ENCODE peak calls at places on chromosomes 6 and 20, in five cellular contexts. N is neural progenitor cell, P is epithelial cell of esophagus, B is foreskin fibroblast, A is CD14-positive monocyte. T is an unnamed sample.

GRCh38 chr6:52415917-52416628 is 4.1 kb upstream of the EFHC1 start:
- DNase-seq in A (no peak), B (peak; percentile 28), P (peak; percentile 30), N (no peak), T (no peak)

GRCh38 chr6:39861663-39862062 is 69.5 kb downstream of the DAAM2 start:
- DNase-seq in N (no peak), B (no peak), A (no peak), P (no peak), T (no peak)

GRCh38 chr20:59032713-59033059 is 551 bp upstream of the ATP5F1E start:
- DNase-seq in N (no peak), P (peak; percentile 38), B (peak; percentile 43), A (no peak), T (no peak)

GRCh38 chr6:145898376-145898775 is 65.8 kb downstream of the SHPRH start:
- DNase-seq in A (no peak), P (peak; percentile 92), N (no peak), B (no peak), T (no peak)

GRCh38 chr20:59328071-59328470 is 27.7 kb downstream of the EDN3 start:
- DNase-seq in B (no peak), A (no peak), P (no peak), N (no peak), T (no peak)

GRCh38 chr6:28734443-28734959 is 189.3 kb downstream of the TRIM27 start:
- DNase-seq in P (no peak), A (no peak), N (no peak), B (no peak), T (no peak)

GRCh38 chr20:6515261-6515660 is 252.2 kb upstream of the BMP2 start:
- DNase-seq in A (no peak), P (no peak), B (no peak), N (no peak), T (no peak)

GRCh38 chr6:100001915-100002388 is 7.9 kb upstream of the MCHR2 start:
- DNase-seq in B (peak; percentile 37), A (no peak), N (peak; percentile 68), P (peak; percentile 65), T (no peak)

GRCh38 chr6:135419162-135419561 is 78.4 kb downstream of the AHI1 start:
- DNase-seq in B (peak; percentile 75), N (no peak), P (peak; percentile 3), A (no peak), T (no peak)

GRCh38 chr20:62303049-62303326 is 191 bp downstream of the ADRM1 start:
- DNase-seq in P (no peak), N (no peak), A (no peak), B (no peak), T (no peak)

GRCh38 chr6:32046450-32047083 is 8.4 kb downstream of the CYP21A2 start:
- DNase-seq in P (no peak), N (peak; percentile 43), A (no peak), B (no peak), T (no peak)
- TF ChIP-seq CTCF in P (no peak), N (no peak), A (no peak), B (no peak), T (peak; percentile 40)

DNA sequence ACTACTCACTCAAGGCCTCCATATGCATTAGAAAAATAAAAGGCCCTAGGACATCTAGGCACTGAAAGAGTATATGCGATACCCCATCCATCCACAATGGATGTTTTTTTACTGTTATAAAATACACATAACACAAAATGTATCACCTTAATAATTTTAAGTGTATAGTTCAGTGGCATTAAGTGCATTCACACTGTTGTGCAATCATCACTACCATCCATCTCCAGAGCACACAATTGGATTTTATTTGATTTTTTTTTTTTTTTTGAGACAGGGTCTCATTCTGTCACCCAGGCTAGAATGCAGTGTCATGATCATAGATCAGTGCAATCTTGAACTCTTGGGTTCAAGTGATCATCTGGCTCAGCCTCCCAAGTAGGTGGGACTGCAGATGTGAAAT is 2.8 kb downstream of the MDC1 start:
- DNase-seq in A (no peak), N (no peak), P (no peak), B (no peak), T (no peak)
- TF ChIP-seq CTCF in A (no peak), N (no peak), P (no peak), B (no peak), T (no peak)

GRCh38 chr6:37696841-37697735 is 595 bp downstream of the MDGA1 start:
- DNase-seq in B (no peak), N (peak; percentile 55), P (peak; percentile 18), A (no peak), T (peak; percentile 84)
- TF ChIP-seq CTCF in B (no peak), N (peak; percentile 33), P (no peak), A (peak; percentile 32), T (peak; percentile 43)

GRCh38 chr6:16228709-16229665 is 9.4 kb upstream of the GMPR start:
- DNase-seq in P (no peak), N (no peak), B (no peak), A (no peak), T (no peak)
- TF ChIP-seq CTCF in P (no peak), N (no peak), B (no peak), A (no peak), T (no peak)

GRCh38 chr6:169211881-169212280 is 41.8 kb downstream of the THBS2 start:
- DNase-seq in B (no peak), P (no peak), A (no peak), N (no peak), T (no peak)

GRCh38 chr6:169212436-169212835 is 41.2 kb downstream of the THBS2 start:
- DNase-seq in B (no peak), N (no peak), A (no peak), P (no peak), T (no peak)

GRCh38 chr6:169215201-169215661 is 38.4 kb downstream of the THBS2 start:
- DNase-seq in A (no peak), P (no peak), B (peak; percentile 20), N (no peak), T (peak; percentile 62)

GRCh38 chr6:169213814-169214520 is 39.7 kb downstream of the THBS2 start:
- DNase-seq in P (no peak), B (no peak), N (no peak), A (no peak), T (peak; percentile 80)

GRCh38 chr6:169212897-169213813 is 40.5 kb downstream of the THBS2 start:
- DNase-seq in N (peak; percentile 91), P (peak; percentile 89), A (peak; percentile 94), B (peak; percentile 89), T (peak; percentile 95)
- TF ChIP-seq CTCF in N (peak; percentile 51), P (peak; percentile 56), A (peak; percentile 35), B (peak; percentile 9), T (peak; percentile 52)

DNA sequence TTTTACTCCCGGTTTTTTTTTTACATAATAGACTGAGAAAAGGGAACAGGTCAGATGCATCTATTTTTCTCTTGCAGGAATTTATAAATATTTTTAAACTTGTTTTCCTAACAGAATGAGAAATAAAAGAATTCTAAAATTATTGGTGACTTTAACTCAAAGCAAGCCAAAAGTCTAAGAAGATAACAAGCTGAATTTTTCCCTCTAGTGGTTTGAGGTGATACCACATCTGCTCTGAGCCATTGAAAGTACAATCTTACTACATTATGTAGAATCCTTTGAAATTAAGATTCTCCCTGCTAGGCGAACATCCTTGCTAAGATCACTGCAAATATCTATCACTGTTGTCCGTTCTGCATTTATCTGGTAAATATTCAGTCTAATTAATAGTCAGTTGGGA is 10.7 kb upstream of the STMND1 start:
- DNase-seq in B (no peak), N (peak; percentile 13), P (peak; percentile 13), A (no peak), T (no peak)
- TF ChIP-seq CTCF in B (peak; percentile 47), N (peak; percentile 56), P (peak; percentile 43), A (no peak), T (peak; percentile 53)

GRCh38 chr6:13406051-13406477 is 77.7 kb upstream of the TBC1D7 start:
- DNase-seq in P (no peak), N (no peak), B (no peak), A (no peak), T (no peak)
- TF ChIP-seq CTCF in P (no peak), N (no peak), B (no peak), A (no peak), T (no peak)

GRCh38 chr20:24432057-24432456 is 37.4 kb upstream of the SYNDIG1 start:
- DNase-seq in B (no peak), A (no peak), P (no peak), N (peak; percentile 51), T (no peak)
- TF ChIP-seq CTCF in B (no peak), A (no peak), P (no peak), N (peak; percentile 25), T (no peak)

GRCh38 chr6:141594874-141595273 is 537.9 kb upstream of the GJE1 start:
- DNase-seq in A (no peak), P (no peak), N (no peak), B (no peak), T (no peak)
- TF ChIP-seq CTCF in A (no peak), P (peak; percentile 25), N (no peak), B (no peak), T (peak; percentile 25)

DNA sequence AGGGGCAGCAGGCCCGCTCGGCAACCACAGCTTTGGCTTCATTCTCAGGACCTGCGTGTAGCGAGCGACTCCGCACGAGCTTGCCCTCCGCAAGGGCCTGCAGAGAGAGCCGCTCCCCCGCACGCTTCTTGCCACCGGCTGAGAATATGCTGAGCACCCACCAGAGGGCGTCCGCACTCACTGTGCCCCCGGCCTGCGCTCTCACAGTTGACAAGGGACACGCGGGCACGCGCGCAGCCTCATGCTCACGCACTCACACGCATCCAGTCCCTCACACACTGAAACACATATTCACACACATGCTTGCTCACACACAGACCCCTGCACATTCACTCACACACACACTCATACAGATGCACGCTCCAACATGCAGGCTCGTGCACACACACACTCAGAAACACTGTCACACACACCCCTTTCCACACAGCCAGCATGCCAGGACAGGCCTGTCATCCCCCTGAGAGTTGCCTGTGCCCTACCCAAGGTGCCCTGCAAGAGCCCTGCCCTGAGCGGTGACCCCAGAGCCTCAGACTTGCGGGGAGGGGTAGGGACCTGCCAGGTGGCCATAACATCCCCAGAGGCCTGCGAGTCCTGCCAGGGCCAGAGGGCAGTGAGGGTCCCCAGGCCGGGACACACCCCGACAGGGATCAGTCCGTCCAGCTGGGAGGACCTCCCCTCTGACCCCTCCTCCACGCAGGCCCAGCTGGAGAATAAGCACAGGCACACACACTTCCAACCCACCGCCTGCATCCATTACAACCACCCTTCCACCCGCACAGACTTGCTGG is 174.1 kb downstream of the BMP7 start:
- DNase-seq in N (peak; percentile 88), B (peak; percentile 24), P (peak; percentile 54), A (no peak), T (no peak)
- TF ChIP-seq CTCF in N (peak; percentile 85), B (peak; percentile 84), P (peak; percentile 78), A (peak; percentile 72), T (peak; percentile 84)

T was measured in osteocyte.